ENCODE peak calls at places on chromosomes 16 and 17, in six cellular contexts. U, F, P, J, Z and C are unnamed samples.

GRCh38 chr17:44024271-44024663 is 9.5 kb upstream of the TMEM101 start:
- DNase-seq in F (peak; percentile 94), J (no peak), U (no peak), Z (no peak), P (no peak), C (no peak)

GRCh38 chr16:49431591-49432290 is 58.1 kb downstream of the C16orf78 start:
- DNase-seq in F (no peak), P (no peak), J (no peak), U (no peak), Z (no peak), C (no peak)

GRCh38 chr17:77778636-77779524 is 179.6 kb upstream of the TNRC6C start:
- DNase-seq in F (peak; percentile 93), U (peak; percentile 68), J (peak; percentile 95), P (no peak), Z (no peak), C (no peak)

GRCh38 chr17:71472809-71473789 is 647.7 kb upstream of the SOX9 start:
- DNase-seq in J (peak; percentile 75), F (peak; percentile 70), P (peak; percentile 78), U (no peak), Z (no peak), C (peak; percentile 34)

GRCh38 chr16:87278191-87279093 is 38.8 kb downstream of the C16orf95 start:
- DNase-seq in P (peak; percentile 83), J (peak; percentile 99), F (no peak), Z (peak; percentile 11), U (peak; percentile 33), C (peak; percentile 44)

GRCh38 chr17:31549525-31550388 is 158.3 kb downstream of the RAB11FIP4 start:
- DNase-seq in Z (peak; percentile 83), P (peak; percentile 93), J (peak; percentile 99), U (peak; percentile 76), F (peak; percentile 89), C (peak; percentile 67)

GRCh38 chr17:28928061-28928460 is 23.3 kb downstream of the PHF12 start:
- DNase-seq in P (no peak), Z (no peak), J (no peak), U (no peak), F (no peak), C (no peak)

GRCh38 chr17:12647023-12647422 is 18.7 kb upstream of the MYOCD start:
- DNase-seq in P (no peak), Z (no peak), F (no peak), J (no peak), U (no peak), C (no peak)

GRCh38 chr17:30476726-30477082 is 504 bp upstream of the GOSR1 start:
- DNase-seq in U (no peak), F (peak; percentile 49), P (no peak), J (peak; percentile 49), Z (peak; percentile 3), C (no peak)

GRCh38 chr16:3131755-3132377 is 3.0 kb upstream of the ZNF213 start:
- DNase-seq in P (peak; percentile 28), F (no peak), Z (no peak), U (no peak), J (peak; percentile 83), C (no peak)

GRCh38 chr17:69144621-69145255 is 3.0 kb upstream of the ABCA6 start:
- DNase-seq in F (no peak), Z (no peak), J (no peak), P (no peak), U (no peak), C (no peak)

GRCh38 chr17:58383892-58384462 is 32.0 kb upstream of the SUPT4H1 start:
- DNase-seq in Z (no peak), U (no peak), J (no peak), P (no peak), F (no peak), C (no peak)

GRCh38 chr16:54694651-54695050 is 236.0 kb upstream of the IRX5 start:
- DNase-seq in Z (no peak), J (no peak), F (no peak), P (no peak), U (no peak), C (no peak)

GRCh38 chr17:68600881-68601564 is at the start of gene FAM20A:
- DNase-seq in Z (no peak), U (no peak), F (no peak), J (peak; percentile 75), P (no peak), C (no peak)

GRCh38 chr16:8798174-8798527 is 512 bp downstream of the PMM2 start:
- DNase-seq in P (peak; percentile 31), U (no peak), F (no peak), Z (no peak), J (no peak), C (no peak)

GRCh38 chr17:17783825-17784598 is 52.8 kb downstream of the SREBF1 start:
- DNase-seq in U (no peak), F (peak; percentile 74), P (peak; percentile 64), J (no peak), Z (no peak), C (no peak)

GRCh38 chr16:820730-821129 is 20.2 kb upstream of the GNG13 start:
- DNase-seq in F (no peak), U (no peak), P (no peak), J (no peak), Z (no peak), C (no peak)

GRCh38 chr16:4663756-4664465 is 29.5 kb upstream of the NUDT16L1 start:
- DNase-seq in U (no peak), F (no peak), J (peak; percentile 63), P (no peak), Z (no peak), C (no peak)

GRCh38 chr17:31726980-31727427 is 132.0 kb downstream of the COPRS start:
- DNase-seq in U (no peak), P (peak; percentile 38), J (peak; percentile 77), F (no peak), Z (no peak), C (peak; percentile 17)

GRCh38 chr17:64661981-64662773 is at the start of gene SMURF2:
- DNase-seq in F (peak; percentile 37), J (peak; percentile 97), U (peak; percentile 34), Z (peak; percentile 73), P (peak; percentile 53), C (no peak)

GRCh38 chr17:39818282-39819000 is 45.7 kb downstream of the IKZF3 start:
- DNase-seq in U (no peak), P (no peak), J (no peak), F (no peak), Z (no peak), C (no peak)

GRCh38 chr16:84266451-84266850 is 26.6 kb upstream of the KCNG4 start:
- DNase-seq in P (peak; percentile 44), Z (no peak), U (no peak), F (no peak), J (peak; percentile 82), C (no peak)

GRCh38 chr16:2874584-2875362 is 8.2 kb upstream of the FLYWCH2 start:
- DNase-seq in U (peak; percentile 16), Z (peak; percentile 51), J (peak; percentile 94), P (peak; percentile 68), F (peak; percentile 57), C (no peak)

GRCh38 chr17:41315814-41316430 is 412 bp upstream of the KRTAP17-1 start:
- DNase-seq in F (no peak), J (no peak), U (no peak), P (no peak), Z (no peak), C (no peak)

GRCh38 chr17:76867578-76868175 is 527 bp upstream of the MGAT5B start:
- DNase-seq in J (peak; percentile 92), Z (no peak), F (no peak), U (no peak), P (peak; percentile 48), C (no peak)

GRCh38 chr17:81656835-81657234 is 493 bp upstream of the PDE6G start:
- DNase-seq in J (peak; percentile 62), P (no peak), Z (no peak), F (no peak), U (no peak), C (no peak)